ENCODE peak calls at places on chromosomes 2 and 18, in four cellular contexts. T is GM23248, D is substantia nigra, U is cardiac fibroblast. F is an unnamed sample.

GRCh38 chr18:3716116-3716660 is 266.2 kb downstream of the TGIF1 start:
- DNase-seq in D (no peak), T (no peak), U (no peak), F (no peak)

GRCh38 chr2:212998629-212999359 is 152.6 kb downstream of the IKZF2 start:
- DNase-seq in U (peak), T (peak), D (no peak), F (no peak)

GRCh38 chr2:84676295-84676694 is 160.0 kb downstream of the DNAH6 start:
- DNase-seq in U (no peak), T (peak), D (no peak), F (no peak)

GRCh38 chr2:20635698-20636584 is 15.0 kb downstream of the HS1BP3 start:
- DNase-seq in T (peak), D (peak), U (peak), F (peak)

GRCh38 chr2:12819098-12819465 is 102.3 kb downstream of the TRIB2 start:
- DNase-seq in U (peak), D (no peak), T (peak), F (peak)

GRCh38 chr2:163812926-163813520 is 77.2 kb upstream of the FIGN start:
- DNase-seq in T (no peak), D (no peak), U (no peak), F (no peak)

GRCh38 chr2:164928101-164928673 is 27.1 kb downstream of the SLC38A11 start:
- DNase-seq in U (no peak), D (no peak), T (no peak), F (no peak)

GRCh38 chr2:85804583-85804982 is 50.8 kb downstream of the ATOH8 start:
- DNase-seq in T (peak), U (peak), D (no peak), F (peak)

GRCh38 chr2:145012806-145013205 is 492.9 kb upstream of the ZEB2 start:
- DNase-seq in D (no peak), T (no peak), U (no peak), F (no peak)

GRCh38 chr18:23131693-23132319 is 3.5 kb upstream of the CABLES1 start:
- DNase-seq in U (peak), T (peak), D (no peak), F (peak)

GRCh38 chr2:38462121-38462634 is 85.1 kb upstream of the ATL2 start:
- DNase-seq in U (peak), T (peak), D (no peak), F (peak)

GRCh38 chr2:30915485-30915884 is 108.2 kb upstream of the CAPN13 start:
- DNase-seq in D (no peak), U (no peak), T (peak), F (peak)

GRCh38 chr18:79583426-79583825 is 96.2 kb upstream of the CTDP1 start:
- DNase-seq in U (no peak), T (no peak), D (no peak), F (no peak)

GRCh38 chr2:98374286-98374685 is 28.0 kb downstream of the CNGA3 start:
- DNase-seq in U (no peak), T (no peak), D (no peak), F (no peak)

GRCh38 chr2:112811841-112812306 is 24.7 kb downstream of the IL1B start:
- DNase-seq in D (no peak), U (peak), T (peak), F (peak)

GRCh38 chr2:36650031-36650430 is 46.5 kb upstream of the VIT start:
- DNase-seq in U (peak), T (peak), D (no peak), F (peak)

GRCh38 chr2:230908595-230909191 is 16.3 kb downstream of the GPR55 start:
- DNase-seq in T (peak), U (peak), D (no peak), F (peak)

GRCh38 chr2:203714112-203714511 is 7.7 kb downstream of the CD28 start:
- DNase-seq in D (no peak), U (no peak), T (no peak), F (no peak)

GRCh38 chr2:101974663-101975062 is 17.1 kb upstream of the IL1R2 start:
- DNase-seq in D (no peak), U (peak), T (peak), F (no peak)

GRCh38 chr2:29423267-29423666 is 308.1 kb downstream of the CLIP4 start:
- DNase-seq in T (no peak), D (no peak), U (no peak), F (no peak)

GRCh38 chr18:13615432-13615861 is 110.9 kb downstream of the FAM210A start:
- DNase-seq in D (no peak), U (no peak), T (peak), F (peak)

GRCh38 chr2:164917296-164917903 is 37.9 kb downstream of the SLC38A11 start:
- DNase-seq in D (no peak), U (peak), T (peak), F (peak)

GRCh38 chr2:167626301-167626700 is 621.1 kb downstream of the STK39 start:
- DNase-seq in T (no peak), U (no peak), D (no peak), F (no peak)

GRCh38 chr2:134169788-134170187 is 84.1 kb upstream of the MGAT5 start:
- DNase-seq in U (no peak), D (no peak), T (no peak), F (no peak)

GRCh38 chr2:64337314-64337713 is 116.6 kb upstream of the LGALSL start:
- DNase-seq in U (no peak), D (no peak), T (no peak), F (no peak)

GRCh38 chr2:124967325-124967724 is 942.2 kb downstream of the CNTNAP5 start:
- DNase-seq in T (no peak), D (no peak), U (no peak), F (no peak)

GRCh38 chr18:9631814-9632496 is 17.6 kb upstream of the PPP4R1 start:
- DNase-seq in T (peak), U (peak), D (no peak), F (peak)

GRCh38 chr2:168246483-168247340 is 683 bp downstream of the STK39 start:
- DNase-seq in D (peak), U (peak), T (peak), F (peak)

GRCh38 chr2:118847447-118848172 is at the start of gene EN1:
- DNase-seq in T (peak), U (peak), D (peak), F (peak)

GRCh38 chr2:120262761-120263428 is 10.2 kb downstream of the RALB start:
- DNase-seq in D (no peak), T (peak), U (peak), F (no peak)

GRCh38 chr2:75491129-75491753 is 69.5 kb downstream of the EVA1A start:
- DNase-seq in T (peak), U (peak), D (no peak), F (no peak)

F was measured in A673.